ENCODE peak calls at places on chromosomes 5 and 9, in six cellular contexts. A is ovary; F is psoas muscle; B is PC-3; U is SK-N-SH; T is CD4-positive, alpha-beta memory T cell. H is an unnamed sample. For H3K4me1, the result is how much of the 10 kb centered on the place peaks cover.

GRCh38 chr9:68446836-68447235 is 90.4 kb downstream of the PGM5 start:
- DNase-seq in T (no peak), U (no peak), A (peak), F (peak), B (no peak), H (no peak)

GRCh38 chr5:138035605-138036537 is 3.0 kb upstream of the FAM13B start:
- DNase-seq in U (peak), A (peak), T (peak), B (peak), F (peak), H (peak)

GRCh38 chr9:136244116-136244775 is 1.4 kb downstream of the QSOX2 start:
- DNase-seq in T (peak), U (no peak), F (no peak), A (no peak), B (no peak), H (peak)

GRCh38 chr9:91734371-91734981 is 215.6 kb downstream of the ROR2 start:
- DNase-seq in A (peak), F (peak), T (peak), U (peak), B (peak), H (peak)

GRCh38 chr9:132241840-132242620 is 80.2 kb downstream of the NTNG2 start:
- DNase-seq in F (peak), B (no peak), T (peak), A (peak), U (peak), H (peak)

GRCh38 chr5:38789777-38790176 is 56.0 kb upstream of the OSMR start:
- DNase-seq in U (no peak), A (no peak), B (peak), F (no peak), T (no peak), H (no peak)

GRCh38 chr5:172886974-172887491 is 53.0 kb downstream of the ERGIC1 start:
- DNase-seq in A (peak), U (no peak), T (no peak), F (peak), B (no peak), H (no peak)

GRCh38 chr9:3578786-3579185 is 53.0 kb upstream of the RFX3 start:
- DNase-seq in A (no peak), T (no peak), B (peak), U (no peak), F (no peak), H (no peak)

GRCh38 chr5:156474251-156474650 is 147.3 kb downstream of the SGCD start:
- DNase-seq in T (no peak), U (no peak), F (peak), B (no peak), A (peak), H (no peak)

GRCh38 chr9:6928863-6929262 is 171.1 kb downstream of the KDM4C start:
- DNase-seq in B (no peak), A (no peak), F (no peak), T (no peak), U (no peak), H (no peak)

GRCh38 chr5:67032921-67033664 is 163.5 kb downstream of the CD180 start:
- DNase-seq in B (no peak), U (no peak), A (no peak), F (no peak), T (no peak), H (no peak)

GRCh38 chr9:121599186-121599871 is 52.1 kb upstream of the DAB2IP start:
- DNase-seq in B (peak), U (peak), A (peak), T (no peak), F (peak), H (no peak)

GRCh38 chr5:54656261-54656728 is 138.7 kb downstream of the SNX18 start:
- DNase-seq in F (no peak), T (no peak), A (peak), B (no peak), U (no peak), H (no peak)

GRCh38 chr5:56543431-56544385 is 271.6 kb upstream of the MAP3K1 start:
- DNase-seq in U (no peak), T (no peak), A (no peak), B (peak), F (no peak), H (no peak)

GRCh38 chr9:137243626-137244485 is 2.8 kb downstream of the TUBB4B start:
- DNase-seq in F (no peak), U (no peak), B (no peak), A (no peak), T (no peak), H (no peak)

GRCh38 chr9:128323786-128324185 is 1.1 kb downstream of the COQ4 start:
- DNase-seq in A (no peak), F (no peak), U (no peak), T (no peak), B (no peak), H (no peak)

GRCh38 chr5:78816143-78816765 is 167.7 kb upstream of the LHFPL2 start:
- DNase-seq in U (no peak), B (no peak), T (no peak), F (no peak), A (no peak), H (no peak)

GRCh38 chr5:57176350-57176857 is 2.5 kb downstream of the GPBP1 start:
- DNase-seq in F (no peak), U (no peak), A (no peak), B (peak), T (peak), H (peak)

GRCh38 chr5:110288766-110289165 is 437.7 kb downstream of the TMEM232 start:
- DNase-seq in F (no peak), T (no peak), B (peak), A (no peak), U (no peak), H (no peak)

GRCh38 chr9:123776856-123777560 is 152.9 kb downstream of the DENND1A start:
- DNase-seq in B (no peak), U (no peak), F (no peak), T (no peak), A (no peak), H (no peak)

GRCh38 chr5:141825836-141826560 is 52.2 kb downstream of the PCDH1 start:
- DNase-seq in F (no peak), A (no peak), T (no peak), U (peak), B (peak), H (no peak)
- H3K4me1 ChIP-seq in F (under half), A (under half), T (under half), U (under half), B (under half), H (under half)

DNA sequence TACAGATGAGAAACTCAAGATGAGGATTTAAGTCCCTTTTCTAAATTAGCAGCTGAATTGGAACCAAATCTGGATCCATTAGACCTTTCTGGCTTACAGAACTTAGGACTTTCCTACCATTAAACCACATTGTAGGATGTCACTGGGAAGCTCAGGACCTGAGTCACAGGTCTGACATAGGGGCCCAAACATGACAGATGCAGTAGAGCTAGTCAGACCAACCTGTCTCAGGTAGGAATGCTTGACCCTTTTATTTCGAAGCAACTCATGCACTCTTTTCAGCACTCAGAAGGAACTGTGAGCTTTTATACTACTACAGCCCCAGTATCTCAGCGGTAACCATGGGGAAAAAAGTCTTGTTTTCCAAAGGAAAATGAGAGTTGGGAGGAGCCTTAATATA is 2.5 kb downstream of the RAB24 start:
- DNase-seq in B (peak), A (no peak), U (no peak), T (no peak), F (no peak), H (no peak)
- H3K27ac ChIP-seq in B (peak), A (no peak), U (peak), T (peak), F (peak), H (peak)

GRCh38 chr9:130597228-130597627 is 17.9 kb downstream of the FUBP3 start:
- DNase-seq in T (no peak), A (no peak), F (no peak), U (no peak), B (no peak), H (no peak)
- H3K4me1 ChIP-seq in T (under half), A (under half), F (under half), U (under half), B (under half), H (under half)

DNA sequence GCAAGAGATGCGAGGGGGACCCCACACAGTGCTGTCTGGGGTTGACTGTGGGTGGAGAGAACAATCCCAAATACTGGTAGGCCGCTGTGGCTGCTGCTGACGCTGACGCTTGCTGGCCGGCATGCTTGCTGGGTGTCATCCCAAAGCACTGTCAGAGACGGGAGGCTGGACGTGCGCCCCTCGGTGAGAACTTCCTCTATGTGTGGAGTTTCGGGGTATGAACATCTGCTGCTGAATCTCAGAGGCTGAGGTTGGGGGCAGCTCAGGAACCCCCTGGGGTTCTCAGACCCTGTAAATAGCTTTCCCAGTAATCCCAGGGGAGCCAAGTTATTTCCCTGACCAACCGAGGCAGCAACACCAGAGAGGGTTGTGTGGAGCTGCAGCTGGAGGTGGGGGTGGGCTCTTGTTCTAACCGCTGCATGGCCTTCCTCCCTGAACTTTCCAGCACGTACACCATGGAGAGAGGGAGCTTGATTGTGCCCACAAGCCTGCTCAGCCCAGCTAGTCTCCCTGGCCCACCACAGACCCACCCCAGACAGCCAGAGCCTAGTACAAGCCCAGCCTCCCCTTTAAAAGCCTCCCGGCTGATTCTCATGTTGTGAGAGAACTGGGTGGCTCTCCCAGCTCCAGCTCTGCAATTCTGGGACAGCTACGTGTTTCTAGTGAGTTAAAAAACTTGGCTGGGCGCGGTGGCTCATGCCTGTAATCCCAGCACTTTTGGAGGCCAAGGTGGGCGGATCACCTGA is 21.8 kb upstream of the SLC12A7 start:
- DNase-seq in A (no peak), T (no peak), F (no peak), U (no peak), B (no peak), H (no peak)
- H3K27ac ChIP-seq in A (no peak), T (no peak), F (peak), U (no peak), B (no peak), H (no peak)

H was measured in CD4-positive, CD25-positive, alpha-beta regulatory T cell.